ENCODE peak calls at places on chromosomes 12 and 14, in five cellular contexts. One of them, this sample, is unnamed.

GRCh38 chr12:94263905-94264655 is 115.7 kb downstream of the PLXNC1 start:
- DNase-seq in transverse colon: no peak
- DNase-seq in lower lobe of right lung: peak; percentile 77
- DNase-seq in cardiac muscle cell: peak; percentile 51
- DNase-seq in IMR-90: no peak
- DNase-seq in this sample: no peak

GRCh38 chr12:128164533-128164932 is 102.4 kb upstream of the TMEM132C start:
- DNase-seq in transverse colon: no peak
- DNase-seq in lower lobe of right lung: no peak
- DNase-seq in cardiac muscle cell: no peak
- DNase-seq in IMR-90: no peak
- DNase-seq in this sample: no peak

GRCh38 chr12:125720961-125721360 is 655.7 kb downstream of the AACS start:
- DNase-seq in transverse colon: no peak
- DNase-seq in lower lobe of right lung: no peak
- DNase-seq in cardiac muscle cell: no peak
- DNase-seq in IMR-90: no peak
- DNase-seq in this sample: no peak

GRCh38 chr12:92047058-92047826 is 98.4 kb downstream of the BTG1 start:
- DNase-seq in transverse colon: no peak
- DNase-seq in lower lobe of right lung: no peak
- DNase-seq in cardiac muscle cell: peak; percentile 39
- DNase-seq in IMR-90: peak; percentile 29
- DNase-seq in this sample: no peak

GRCh38 chr12:75227132-75227531 is 17.5 kb upstream of the KCNC2 start:
- DNase-seq in transverse colon: no peak
- DNase-seq in lower lobe of right lung: no peak
- DNase-seq in cardiac muscle cell: no peak
- DNase-seq in IMR-90: no peak
- DNase-seq in this sample: no peak

GRCh38 chr12:109905301-109905700 is 5.2 kb downstream of the TCHP start:
- DNase-seq in transverse colon: no peak
- DNase-seq in lower lobe of right lung: no peak
- DNase-seq in cardiac muscle cell: no peak
- DNase-seq in IMR-90: no peak
- DNase-seq in this sample: no peak

GRCh38 chr12:100365411-100365810 is 8.5 kb downstream of the SLC17A8 start:
- DNase-seq in transverse colon: no peak
- DNase-seq in lower lobe of right lung: no peak
- DNase-seq in cardiac muscle cell: no peak
- DNase-seq in IMR-90: no peak
- DNase-seq in this sample: no peak

GRCh38 chr14:91350813-91351507 is 66.7 kb downstream of the CCDC88C start:
- DNase-seq in transverse colon: no peak
- DNase-seq in lower lobe of right lung: peak; percentile 20
- DNase-seq in cardiac muscle cell: no peak
- DNase-seq in IMR-90: no peak
- DNase-seq in this sample: no peak

GRCh38 chr14:55129428-55130193 is 559 bp downstream of the LGALS3 start:
- DNase-seq in transverse colon: peak; percentile 59
- DNase-seq in lower lobe of right lung: peak; percentile 81
- DNase-seq in cardiac muscle cell: peak; percentile 75
- DNase-seq in IMR-90: peak; percentile 74
- DNase-seq in this sample: peak; percentile 66

GRCh38 chr12:53056901-53057300 is 7.0 kb downstream of the TNS2 start:
- DNase-seq in transverse colon: peak; percentile 6
- DNase-seq in lower lobe of right lung: peak; percentile 29
- DNase-seq in cardiac muscle cell: no peak
- DNase-seq in IMR-90: no peak
- DNase-seq in this sample: no peak

GRCh38 chr14:99792551-99793212 is 531 bp upstream of the EML1 start:
- DNase-seq in transverse colon: no peak
- DNase-seq in lower lobe of right lung: no peak
- DNase-seq in cardiac muscle cell: peak; percentile 33
- DNase-seq in IMR-90: peak; percentile 20
- DNase-seq in this sample: no peak

GRCh38 chr12:457676-458075 is 2.1 kb upstream of the B4GALNT3 start:
- DNase-seq in transverse colon: no peak
- DNase-seq in lower lobe of right lung: no peak
- DNase-seq in cardiac muscle cell: no peak
- DNase-seq in IMR-90: no peak
- DNase-seq in this sample: no peak

GRCh38 chr14:41302776-41303175 is 303.9 kb upstream of the LRFN5 start:
- DNase-seq in transverse colon: no peak
- DNase-seq in lower lobe of right lung: no peak
- DNase-seq in cardiac muscle cell: no peak
- DNase-seq in IMR-90: no peak
- DNase-seq in this sample: no peak
- H3K4me3 ChIP-seq in transverse colon: no peak overlapping the region
- H3K4me3 ChIP-seq in lower lobe of right lung: no peak overlapping the region
- H3K4me3 ChIP-seq in cardiac muscle cell: no peak overlapping the region
- H3K4me3 ChIP-seq in IMR-90: no peak overlapping the region
- H3K4me3 ChIP-seq in this sample: no peak overlapping the region

GRCh38 chr14:97456497-97456896 is 659.3 kb downstream of the VRK1 start:
- DNase-seq in transverse colon: no peak
- DNase-seq in lower lobe of right lung: no peak
- DNase-seq in cardiac muscle cell: no peak
- DNase-seq in IMR-90: no peak
- DNase-seq in this sample: no peak

GRCh38 chr14:97459180-97459579 is 662.0 kb downstream of the VRK1 start:
- DNase-seq in transverse colon: no peak
- DNase-seq in lower lobe of right lung: no peak
- DNase-seq in cardiac muscle cell: no peak
- DNase-seq in IMR-90: no peak
- DNase-seq in this sample: no peak

GRCh38 chr14:97453991-97454390 is 656.8 kb downstream of the VRK1 start:
- DNase-seq in transverse colon: no peak
- DNase-seq in lower lobe of right lung: no peak
- DNase-seq in cardiac muscle cell: no peak
- DNase-seq in IMR-90: no peak
- DNase-seq in this sample: no peak

GRCh38 chr14:97458302-97459137 is 661.3 kb downstream of the VRK1 start:
- DNase-seq in transverse colon: peak; percentile 28
- DNase-seq in lower lobe of right lung: peak; percentile 56
- DNase-seq in cardiac muscle cell: no peak
- DNase-seq in IMR-90: no peak
- DNase-seq in this sample: no peak

DNA sequence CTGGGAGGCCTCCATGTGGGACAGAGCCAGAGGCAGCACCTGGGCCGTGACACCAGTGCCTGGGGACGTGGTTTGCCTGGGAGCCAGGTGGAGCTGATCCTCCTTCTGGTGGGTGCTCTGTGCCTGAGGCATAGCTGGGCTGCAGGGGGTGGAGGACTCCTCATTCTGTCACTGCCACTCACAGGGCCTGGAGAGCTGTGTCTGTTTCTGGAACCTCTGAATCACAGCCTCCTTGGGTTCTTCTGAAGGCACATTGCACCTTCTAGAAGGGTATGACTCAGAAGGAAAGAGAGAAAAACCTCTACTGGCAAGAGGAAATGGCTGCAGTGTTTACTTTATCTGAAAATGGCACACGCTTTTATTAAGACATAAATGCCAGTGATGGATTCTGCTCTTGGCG is 659.8 kb downstream of the VRK1 start:
- DNase-seq in transverse colon: no peak
- DNase-seq in lower lobe of right lung: no peak
- DNase-seq in cardiac muscle cell: no peak
- DNase-seq in IMR-90: no peak
- DNase-seq in this sample: no peak
- TF ChIP-seq CTCF in transverse colon: no peak
- TF ChIP-seq CTCF in lower lobe of right lung: no peak
- TF ChIP-seq CTCF in cardiac muscle cell: no peak
- TF ChIP-seq CTCF in IMR-90: no peak
- TF ChIP-seq CTCF in this sample: no peak

DNA sequence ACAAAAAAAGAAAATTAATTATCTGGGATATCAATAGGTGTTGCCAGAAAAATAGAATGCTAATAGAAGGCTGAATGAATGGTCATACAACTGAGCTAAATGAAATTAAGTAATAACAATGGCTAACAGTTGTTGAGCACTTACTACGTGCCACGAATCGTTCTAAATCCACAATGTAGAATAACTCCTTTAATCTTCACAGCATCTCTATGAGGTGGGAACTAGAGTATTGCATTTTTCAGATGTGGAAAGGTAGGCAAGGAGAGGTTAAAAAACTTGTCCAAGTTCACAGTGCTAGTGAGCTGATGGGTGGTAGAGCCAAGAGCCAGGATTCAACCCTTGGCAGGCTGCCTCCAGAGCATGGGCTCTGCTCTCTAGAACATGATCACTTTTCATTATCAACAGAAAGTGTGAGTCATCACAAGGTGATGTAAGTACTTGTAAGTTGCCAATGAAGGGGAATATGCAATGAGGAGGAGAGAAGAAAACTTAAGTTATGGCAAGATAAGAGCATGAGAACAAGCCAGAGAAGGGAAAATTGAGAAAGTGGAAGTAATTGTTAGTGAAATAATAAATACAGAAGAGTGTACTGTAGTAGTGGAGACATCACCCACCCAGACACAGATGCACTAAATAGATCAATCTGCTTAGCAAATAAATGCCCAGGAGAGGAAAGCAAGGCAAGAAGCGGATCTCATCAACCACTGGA is 122.1 kb downstream of the PRKD1 start:
- DNase-seq in transverse colon: peak; percentile 13
- DNase-seq in lower lobe of right lung: peak; percentile 53
- DNase-seq in cardiac muscle cell: peak; percentile 98
- DNase-seq in IMR-90: peak; percentile 98
- DNase-seq in this sample: no peak
- H3K9me3 ChIP-seq in transverse colon: no peaks in the 10 kb centered on the region
- H3K9me3 ChIP-seq in lower lobe of right lung: no peaks in the 10 kb centered on the region
- H3K9me3 ChIP-seq in cardiac muscle cell: no peaks in the 10 kb centered on the region
- H3K9me3 ChIP-seq in IMR-90: no peaks in the 10 kb centered on the region
- H3K9me3 ChIP-seq in this sample: no peaks in the 10 kb centered on the region

GRCh38 chr12:58918475-58918874 is 1.8 kb downstream of the LRIG3 start:
- DNase-seq in transverse colon: no peak
- DNase-seq in lower lobe of right lung: no peak
- DNase-seq in cardiac muscle cell: no peak
- DNase-seq in IMR-90: peak; percentile 15
- DNase-seq in this sample: no peak
- H3K4me3 ChIP-seq in transverse colon: peak overlapping the region; percentile 81
- H3K4me3 ChIP-seq in lower lobe of right lung: peak overlapping the region; percentile 69
- H3K4me3 ChIP-seq in cardiac muscle cell: peak overlapping the region; percentile 61
- H3K4me3 ChIP-seq in IMR-90: peak overlapping the region; percentile 80
- H3K4me3 ChIP-seq in this sample: peak overlapping the region; percentile 59

GRCh38 chr14:39731912-39732311 is 299.7 kb upstream of the FBXO33 start:
- DNase-seq in transverse colon: no peak
- DNase-seq in lower lobe of right lung: no peak
- DNase-seq in cardiac muscle cell: no peak
- DNase-seq in IMR-90: no peak
- DNase-seq in this sample: no peak
- TF ChIP-seq CTCF in transverse colon: no peak
- TF ChIP-seq CTCF in lower lobe of right lung: no peak
- TF ChIP-seq CTCF in cardiac muscle cell: no peak
- TF ChIP-seq CTCF in IMR-90: no peak
- TF ChIP-seq CTCF in this sample: peak; percentile 41

GRCh38 chr12:34046570-34046969 is 24.3 kb downstream of the ALG10 start:
- DNase-seq in transverse colon: no peak
- DNase-seq in lower lobe of right lung: no peak
- DNase-seq in cardiac muscle cell: no peak
- DNase-seq in IMR-90: no peak
- DNase-seq in this sample: no peak
- H3K9me3 ChIP-seq in transverse colon: peaks cover 6% of the 10 kb centered on the region
- H3K9me3 ChIP-seq in lower lobe of right lung: no peaks in the 10 kb centered on the region
- H3K9me3 ChIP-seq in cardiac muscle cell: no peaks in the 10 kb centered on the region
- H3K9me3 ChIP-seq in IMR-90: peaks cover 2% of the 10 kb centered on the region
- H3K9me3 ChIP-seq in this sample: peaks cover 6% of the 10 kb centered on the region

GRCh38 chr12:46179693-46180452 is 89.0 kb downstream of the SLC38A1 start:
- DNase-seq in transverse colon: peak; percentile 58
- DNase-seq in lower lobe of right lung: no peak
- DNase-seq in cardiac muscle cell: no peak
- DNase-seq in IMR-90: no peak
- DNase-seq in this sample: no peak

GRCh38 chr12:46174919-46175318 is 93.9 kb downstream of the SLC38A1 start:
- DNase-seq in transverse colon: no peak
- DNase-seq in lower lobe of right lung: no peak
- DNase-seq in cardiac muscle cell: no peak
- DNase-seq in IMR-90: no peak
- DNase-seq in this sample: no peak

GRCh38 chr12:46177020-46177419 is 91.8 kb downstream of the SLC38A1 start:
- DNase-seq in transverse colon: no peak
- DNase-seq in lower lobe of right lung: no peak
- DNase-seq in cardiac muscle cell: no peak
- DNase-seq in IMR-90: no peak
- DNase-seq in this sample: no peak

GRCh38 chr12:46181465-46181864 is 87.4 kb downstream of the SLC38A1 start:
- DNase-seq in transverse colon: no peak
- DNase-seq in lower lobe of right lung: no peak
- DNase-seq in cardiac muscle cell: no peak
- DNase-seq in IMR-90: no peak
- DNase-seq in this sample: no peak

GRCh38 chr12:46177842-46178608 is 90.8 kb downstream of the SLC38A1 start:
- DNase-seq in transverse colon: no peak
- DNase-seq in lower lobe of right lung: no peak
- DNase-seq in cardiac muscle cell: no peak
- DNase-seq in IMR-90: no peak
- DNase-seq in this sample: no peak
- H3K4me3 ChIP-seq in transverse colon: no peak overlapping the region
- H3K4me3 ChIP-seq in lower lobe of right lung: no peak overlapping the region
- H3K4me3 ChIP-seq in cardiac muscle cell: no peak overlapping the region
- H3K4me3 ChIP-seq in IMR-90: no peak overlapping the region
- H3K4me3 ChIP-seq in this sample: no peak overlapping the region

DNA sequence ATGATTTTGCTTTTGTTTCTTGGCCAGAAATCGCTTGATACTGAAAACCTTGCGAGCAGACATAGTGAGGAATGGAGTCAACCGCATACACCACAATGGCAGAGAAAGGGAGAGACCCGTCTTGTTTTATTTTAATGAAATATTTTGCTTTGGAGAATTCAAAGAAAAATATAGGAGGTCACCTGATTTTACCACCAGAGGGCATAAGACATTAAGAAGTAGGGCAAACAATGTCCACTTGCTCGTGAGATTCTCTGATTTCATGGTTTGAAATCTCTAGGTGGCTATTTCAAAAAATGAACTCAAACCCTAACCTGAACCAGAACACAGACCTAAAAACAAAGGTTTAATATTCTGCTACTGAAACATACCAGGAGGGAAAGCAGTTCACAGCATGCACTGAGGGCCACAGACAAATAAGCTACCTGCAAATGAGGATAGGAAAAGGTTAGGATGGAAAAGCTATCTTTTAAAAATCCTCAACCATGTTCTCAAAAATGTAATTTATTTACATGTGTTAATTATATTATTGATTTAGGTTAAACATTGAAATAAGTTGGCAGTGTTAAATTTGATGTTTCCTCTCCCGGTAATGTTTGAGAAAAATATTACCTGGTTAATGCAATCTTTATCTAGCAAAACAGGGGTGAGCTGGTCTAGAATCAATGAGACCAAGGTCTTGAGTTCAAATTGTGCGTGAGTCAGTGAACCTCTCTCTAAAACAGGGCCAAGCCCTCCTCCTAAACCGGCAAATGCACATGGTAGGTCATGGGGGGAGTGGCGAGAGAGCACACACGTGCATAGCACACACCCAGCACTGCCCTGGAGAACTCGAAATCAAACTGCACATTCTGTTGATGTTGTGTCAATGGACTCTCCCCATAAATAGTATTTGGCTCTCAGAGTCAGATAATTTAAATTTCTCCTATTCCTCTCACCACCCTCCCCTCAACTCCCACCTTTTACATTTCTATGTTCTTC is 12.5 kb downstream of the IFNG-AS1 start:
- DNase-seq in transverse colon: no peak
- DNase-seq in lower lobe of right lung: no peak
- DNase-seq in cardiac muscle cell: peak; percentile 28
- DNase-seq in IMR-90: peak; percentile 6
- DNase-seq in this sample: peak; percentile 7
- TF ChIP-seq CTCF in transverse colon: no peak
- TF ChIP-seq CTCF in lower lobe of right lung: peak; percentile 15
- TF ChIP-seq CTCF in cardiac muscle cell: peak; percentile 33
- TF ChIP-seq CTCF in IMR-90: peak; percentile 29
- TF ChIP-seq CTCF in this sample: peak; percentile 52

This sample was measured in Caco-2.